ENCODE peak calls at places on chromosomes 6 and 20, in six cellular contexts. One of them, this sample, is unnamed.

GRCh38 chr20:50015993-50016770 is 33.4 kb downstream of the SNAI1 start:
- DNase-seq in effector memory CD4-positive, alpha-beta T cell: no peak
- DNase-seq in kidney: peak
- DNase-seq in astrocyte of the hippocampus: no peak
- DNase-seq in RCC 7860: no peak
- DNase-seq in memory B cell: no peak
- DNase-seq in this sample: no peak

GRCh38 chr6:27250955-27251671 is 3.6 kb downstream of the PRSS16 start:
- DNase-seq in memory B cell: peak
- DNase-seq in kidney: peak
- DNase-seq in RCC 7860: peak
- DNase-seq in astrocyte of the hippocampus: peak
- DNase-seq in effector memory CD4-positive, alpha-beta T cell: peak
- DNase-seq in this sample: peak

GRCh38 chr6:12275084-12275483 is 15.1 kb upstream of the EDN1 start:
- DNase-seq in effector memory CD4-positive, alpha-beta T cell: no peak
- DNase-seq in kidney: no peak
- DNase-seq in RCC 7860: peak
- DNase-seq in memory B cell: no peak
- DNase-seq in astrocyte of the hippocampus: peak
- DNase-seq in this sample: no peak

GRCh38 chr6:123997223-123997622 is 193.6 kb downstream of the NKAIN2 start:
- DNase-seq in kidney: no peak
- DNase-seq in RCC 7860: no peak
- DNase-seq in astrocyte of the hippocampus: no peak
- DNase-seq in memory B cell: no peak
- DNase-seq in effector memory CD4-positive, alpha-beta T cell: no peak
- DNase-seq in this sample: no peak

GRCh38 chr20:49534314-49534713 is 33.6 kb downstream of the PTGIS start:
- DNase-seq in kidney: no peak
- DNase-seq in RCC 7860: peak
- DNase-seq in astrocyte of the hippocampus: peak
- DNase-seq in effector memory CD4-positive, alpha-beta T cell: peak
- DNase-seq in memory B cell: peak
- DNase-seq in this sample: peak

GRCh38 chr6:88072462-88072861 is 24.8 kb downstream of the SPACA1 start:
- DNase-seq in memory B cell: no peak
- DNase-seq in effector memory CD4-positive, alpha-beta T cell: no peak
- DNase-seq in kidney: no peak
- DNase-seq in RCC 7860: no peak
- DNase-seq in astrocyte of the hippocampus: no peak
- DNase-seq in this sample: no peak

GRCh38 chr6:141484726-141485125 is 648.0 kb upstream of the GJE1 start:
- DNase-seq in RCC 7860: peak
- DNase-seq in astrocyte of the hippocampus: no peak
- DNase-seq in memory B cell: peak
- DNase-seq in effector memory CD4-positive, alpha-beta T cell: peak
- DNase-seq in kidney: no peak
- DNase-seq in this sample: peak

GRCh38 chr20:6999381-6999780 is 231.9 kb downstream of the BMP2 start:
- DNase-seq in effector memory CD4-positive, alpha-beta T cell: no peak
- DNase-seq in RCC 7860: no peak
- DNase-seq in astrocyte of the hippocampus: no peak
- DNase-seq in kidney: no peak
- DNase-seq in memory B cell: no peak
- DNase-seq in this sample: no peak

GRCh38 chr6:21873562-21873961 is 280.0 kb downstream of the SOX4 start:
- DNase-seq in effector memory CD4-positive, alpha-beta T cell: no peak
- DNase-seq in RCC 7860: no peak
- DNase-seq in astrocyte of the hippocampus: peak
- DNase-seq in kidney: no peak
- DNase-seq in memory B cell: no peak
- DNase-seq in this sample: no peak

GRCh38 chr6:11111769-11112437 is 378 bp upstream of the ERVFRD-1 start:
- DNase-seq in astrocyte of the hippocampus: no peak
- DNase-seq in RCC 7860: no peak
- DNase-seq in effector memory CD4-positive, alpha-beta T cell: no peak
- DNase-seq in memory B cell: no peak
- DNase-seq in kidney: no peak
- DNase-seq in this sample: no peak

GRCh38 chr6:112041535-112041934 is 12.4 kb upstream of the CCN6 start:
- DNase-seq in memory B cell: no peak
- DNase-seq in RCC 7860: no peak
- DNase-seq in astrocyte of the hippocampus: no peak
- DNase-seq in kidney: no peak
- DNase-seq in effector memory CD4-positive, alpha-beta T cell: no peak
- DNase-seq in this sample: no peak